ENCODE peak calls at places on chromosomes 3 and 15, in ten cellular contexts. D is ureter, G is foreskin fibroblast, T is SW480, R is GM18507, K is posterior vena cava, L is SIG-M5, P is ecto neural progenitor cell, N is NCI-H774, Z is iris pigment epithelial cell. F is an unnamed sample.

GRCh38 chr15:65937046-65937445 is 67.8 kb downstream of the RAB11A start:
- DNase-seq in T (no peak), P (no peak), G (no peak), N (no peak), R (no peak), L (no peak), Z (no peak), K (no peak), D (no peak), F (no peak)

GRCh38 chr3:169189486-169189885 is 474.0 kb downstream of the MECOM start:
- DNase-seq in D (no peak), T (no peak), N (no peak), R (no peak), K (no peak), P (no peak), Z (no peak), L (no peak), G (no peak), F (no peak)

GRCh38 chr15:87877114-87877810 is 379.3 kb downstream of the NTRK3 start:
- DNase-seq in K (no peak), N (no peak), R (no peak), D (no peak), G (no peak), L (no peak), Z (peak; percentile 61), P (no peak), T (no peak), F (no peak)

GRCh38 chr3:52047295-52047960 is 8.9 kb downstream of the DUSP7 start:
- DNase-seq in D (no peak), P (no peak), G (no peak), R (no peak), K (no peak), T (no peak), L (no peak), Z (no peak), N (no peak), F (no peak)

GRCh38 chr3:71308836-71309235 is 274.7 kb downstream of the FOXP1 start:
- DNase-seq in D (no peak), P (no peak), T (no peak), N (no peak), L (no peak), R (no peak), K (no peak), Z (no peak), G (no peak), F (no peak)

GRCh38 chr3:127671523-127672428 is 976 bp upstream of the ABTB1 start:
- DNase-seq in P (peak; percentile 47), Z (no peak), L (no peak), T (no peak), N (no peak), G (peak; percentile 43), K (peak; percentile 84), D (peak; percentile 58), R (no peak), F (no peak)

GRCh38 chr15:69035205-69035917 is 20.9 kb downstream of the NOX5 start:
- DNase-seq in N (no peak), G (peak; percentile 23), Z (no peak), D (peak; percentile 80), K (no peak), L (no peak), P (peak; percentile 78), T (no peak), R (no peak), F (no peak)

GRCh38 chr3:123586131-123586530 is 1.3 kb upstream of the HACD2 start:
- DNase-seq in Z (peak; percentile 67), L (no peak), K (no peak), D (peak; percentile 49), T (peak; percentile 67), P (peak; percentile 73), R (no peak), G (peak; percentile 71), N (peak; percentile 33), F (no peak)

GRCh38 chr15:67521770-67522568 is 1.0 kb downstream of the C15orf61 start:
- DNase-seq in K (no peak), N (no peak), Z (peak; percentile 69), D (no peak), L (no peak), P (no peak), R (no peak), G (peak; percentile 65), T (peak; percentile 24), F (no peak)

GRCh38 chr3:57100046-57100695 is 39.7 kb downstream of the SPATA12 start:
- DNase-seq in G (peak; percentile 88), D (peak; percentile 82), Z (peak; percentile 78), P (peak; percentile 63), T (peak; percentile 56), R (peak; percentile 32), L (no peak), N (peak; percentile 16), K (no peak), F (no peak)

GRCh38 chr3:32709346-32709745 is 24.4 kb downstream of the CNOT10 start:
- DNase-seq in P (no peak), N (no peak), Z (no peak), D (no peak), R (no peak), L (no peak), K (no peak), G (no peak), T (no peak), F (no peak)

GRCh38 chr15:63509933-63510547 is 5.6 kb downstream of the USP3 start:
- DNase-seq in T (no peak), Z (peak; percentile 77), G (peak; percentile 79), P (no peak), K (no peak), R (no peak), L (no peak), N (no peak), D (no peak), F (no peak)

GRCh38 chr3:160885791-160886286 is 129.8 kb downstream of the PPM1L start:
- DNase-seq in T (no peak), L (no peak), K (peak; percentile 80), D (peak; percentile 43), N (no peak), R (no peak), Z (peak; percentile 16), P (peak; percentile 69), G (peak; percentile 59), F (no peak)

GRCh38 chr15:76336254-76337046 is at the start of gene ISL2:
- DNase-seq in R (peak; percentile 87), N (no peak), L (peak; percentile 64), P (peak; percentile 92), G (peak; percentile 100), Z (peak; percentile 78), K (peak; percentile 88), T (peak; percentile 98), D (no peak), F (peak; percentile 24)

GRCh38 chr3:108757404-108757982 is at the start of gene RETNLB:
- DNase-seq in P (no peak), R (no peak), G (no peak), Z (no peak), T (no peak), D (no peak), L (no peak), N (peak; percentile 50), K (no peak), F (no peak)

GRCh38 chr3:36520241-36521006 is 140.1 kb downstream of the STAC start:
- DNase-seq in L (no peak), N (no peak), P (no peak), Z (no peak), G (no peak), T (no peak), R (no peak), K (no peak), D (no peak), F (no peak)

GRCh38 chr3:105518806-105519418 is 152.2 kb downstream of the ALCAM start:
- DNase-seq in P (no peak), L (no peak), T (peak; percentile 39), K (no peak), G (peak; percentile 79), D (no peak), Z (peak; percentile 68), N (no peak), R (no peak), F (no peak)

GRCh38 chr3:188786424-188786823 is 385.3 kb upstream of the TPRG1 start:
- DNase-seq in D (no peak), R (no peak), L (no peak), N (no peak), P (no peak), K (no peak), Z (no peak), T (no peak), G (no peak), F (no peak)

GRCh38 chr3:100900671-100901070 is 92.5 kb downstream of the ABI3BP start:
- DNase-seq in K (no peak), Z (peak; percentile 63), N (no peak), G (peak; percentile 47), L (no peak), D (no peak), P (no peak), T (no peak), R (no peak), F (no peak)

GRCh38 chr15:28103402-28103801 is 4.3 kb upstream of the OCA2 start:
- DNase-seq in T (no peak), D (no peak), P (peak; percentile 37), G (no peak), Z (no peak), K (no peak), R (no peak), L (no peak), N (no peak), F (no peak)

GRCh38 chr15:90184786-90185704 is 16.1 kb upstream of the SEMA4B start:
- DNase-seq in N (peak; percentile 86), D (peak; percentile 84), P (peak; percentile 81), K (peak; percentile 92), T (peak; percentile 47), R (peak; percentile 78), G (peak; percentile 62), Z (no peak), L (no peak), F (peak; percentile 30)

GRCh38 chr15:67144609-67145306 is 79.4 kb downstream of the SMAD3 start:
- DNase-seq in D (no peak), Z (peak; percentile 98), R (no peak), T (peak; percentile 89), N (no peak), K (peak; percentile 50), P (no peak), G (peak; percentile 29), L (no peak), F (no peak)

GRCh38 chr15:73959801-73960200 is 32.3 kb downstream of the STOML1 start:
- DNase-seq in R (no peak), G (no peak), D (no peak), Z (no peak), L (no peak), T (no peak), P (no peak), N (no peak), K (peak; percentile 32), F (no peak)

GRCh38 chr3:193656878-193657282 is 63.9 kb downstream of the OPA1 start:
- DNase-seq in P (no peak), R (no peak), D (no peak), T (no peak), K (no peak), Z (no peak), G (no peak), L (no peak), N (no peak), F (no peak)

GRCh38 chr3:181699171-181699903 is 12.4 kb upstream of the SOX2 start:
- DNase-seq in N (peak; percentile 74), T (no peak), P (peak; percentile 68), K (no peak), D (no peak), Z (no peak), R (no peak), L (no peak), G (no peak), F (no peak)

GRCh38 chr3:173891272-173892100 is 493.9 kb downstream of the NLGN1 start:
- DNase-seq in R (no peak), N (no peak), K (no peak), T (no peak), D (no peak), Z (no peak), G (peak; percentile 50), L (no peak), P (no peak), F (no peak)

GRCh38 chr15:60464836-60465630 is 13.9 kb downstream of the ICE2 start:
- DNase-seq in N (no peak), K (no peak), P (no peak), G (no peak), L (no peak), D (no peak), R (no peak), T (no peak), Z (peak; percentile 48), F (no peak)

GRCh38 chr3:9915252-9916141 is 1.4 kb upstream of the IL17RC start:
- DNase-seq in D (peak; percentile 76), N (peak; percentile 12), G (peak; percentile 88), K (peak; percentile 92), T (peak; percentile 52), L (no peak), Z (peak; percentile 67), P (peak; percentile 78), R (no peak), F (peak; percentile 18)

F was measured in activated gamma-delta T cell.